ENCODE peak calls at places on chromosomes 2 and 18, in five cellular contexts. One of them, this sample, is unnamed.

GRCh38 chr2:121309801-121310200 is 24.8 kb upstream of the TFCP2L1 start:
- DNase-seq in fibroblast of lung: no peak
- DNase-seq in pancreas: no peak
- DNase-seq in activated CD4-positive, alpha-beta T cell treated with anti-CD3 and anti-CD28 coated beads, Interleukin-2, amount 50 U/mL, for 1 hour: no peak
- DNase-seq in GM12865: no peak
- DNase-seq in this sample: peak

GRCh38 chr2:43542285-43542933 is 53.4 kb downstream of the THADA start:
- DNase-seq in pancreas: no peak
- DNase-seq in activated CD4-positive, alpha-beta T cell treated with anti-CD3 and anti-CD28 coated beads, Interleukin-2, amount 50 U/mL, for 1 hour: no peak
- DNase-seq in GM12865: peak
- DNase-seq in fibroblast of lung: peak
- DNase-seq in this sample: no peak

GRCh38 chr18:76756491-76757288 is 65.7 kb upstream of the ZNF236 start:
- DNase-seq in pancreas: no peak
- DNase-seq in GM12865: no peak
- DNase-seq in fibroblast of lung: peak
- DNase-seq in activated CD4-positive, alpha-beta T cell treated with anti-CD3 and anti-CD28 coated beads, Interleukin-2, amount 50 U/mL, for 1 hour: no peak
- DNase-seq in this sample: no peak

GRCh38 chr2:240369725-240370585 is 65.5 kb upstream of the GPC1 start:
- DNase-seq in pancreas: peak
- DNase-seq in fibroblast of lung: peak
- DNase-seq in GM12865: no peak
- DNase-seq in activated CD4-positive, alpha-beta T cell treated with anti-CD3 and anti-CD28 coated beads, Interleukin-2, amount 50 U/mL, for 1 hour: no peak
- DNase-seq in this sample: no peak

GRCh38 chr18:6414723-6415362 is at the start of gene L3MBTL4:
- DNase-seq in activated CD4-positive, alpha-beta T cell treated with anti-CD3 and anti-CD28 coated beads, Interleukin-2, amount 50 U/mL, for 1 hour: no peak
- DNase-seq in fibroblast of lung: no peak
- DNase-seq in GM12865: peak
- DNase-seq in pancreas: peak
- DNase-seq in this sample: peak

GRCh38 chr2:239903803-239904202 is 121.3 kb downstream of the NDUFA10 start:
- DNase-seq in pancreas: no peak
- DNase-seq in fibroblast of lung: no peak
- DNase-seq in GM12865: no peak
- DNase-seq in activated CD4-positive, alpha-beta T cell treated with anti-CD3 and anti-CD28 coated beads, Interleukin-2, amount 50 U/mL, for 1 hour: no peak
- DNase-seq in this sample: no peak

GRCh38 chr2:27212626-27213471 is 781 bp upstream of the SLC5A6 start:
- DNase-seq in pancreas: no peak
- DNase-seq in fibroblast of lung: peak
- DNase-seq in activated CD4-positive, alpha-beta T cell treated with anti-CD3 and anti-CD28 coated beads, Interleukin-2, amount 50 U/mL, for 1 hour: peak
- DNase-seq in GM12865: peak
- DNase-seq in this sample: no peak

GRCh38 chr2:181250691-181251090 is 206.5 kb upstream of the ITGA4 start:
- DNase-seq in fibroblast of lung: peak
- DNase-seq in GM12865: no peak
- DNase-seq in pancreas: no peak
- DNase-seq in activated CD4-positive, alpha-beta T cell treated with anti-CD3 and anti-CD28 coated beads, Interleukin-2, amount 50 U/mL, for 1 hour: no peak
- DNase-seq in this sample: no peak

GRCh38 chr18:58213931-58214431 is 170.0 kb downstream of the NEDD4L start:
- DNase-seq in activated CD4-positive, alpha-beta T cell treated with anti-CD3 and anti-CD28 coated beads, Interleukin-2, amount 50 U/mL, for 1 hour: no peak
- DNase-seq in GM12865: no peak
- DNase-seq in pancreas: no peak
- DNase-seq in fibroblast of lung: no peak
- DNase-seq in this sample: no peak

GRCh38 chr18:46291149-46291548 is 187.0 kb downstream of the HAUS1 start:
- DNase-seq in activated CD4-positive, alpha-beta T cell treated with anti-CD3 and anti-CD28 coated beads, Interleukin-2, amount 50 U/mL, for 1 hour: no peak
- DNase-seq in pancreas: no peak
- DNase-seq in fibroblast of lung: no peak
- DNase-seq in GM12865: peak
- DNase-seq in this sample: peak

GRCh38 chr2:154324601-154325000 is 373.9 kb upstream of the KCNJ3 start:
- DNase-seq in fibroblast of lung: no peak
- DNase-seq in GM12865: no peak
- DNase-seq in activated CD4-positive, alpha-beta T cell treated with anti-CD3 and anti-CD28 coated beads, Interleukin-2, amount 50 U/mL, for 1 hour: no peak
- DNase-seq in pancreas: no peak
- DNase-seq in this sample: no peak

GRCh38 chr18:11741505-11742145 is 52.6 kb downstream of the GNAL start:
- DNase-seq in fibroblast of lung: peak
- DNase-seq in GM12865: peak
- DNase-seq in activated CD4-positive, alpha-beta T cell treated with anti-CD3 and anti-CD28 coated beads, Interleukin-2, amount 50 U/mL, for 1 hour: no peak
- DNase-seq in pancreas: no peak
- DNase-seq in this sample: no peak

GRCh38 chr2:72603481-72603880 is 222.4 kb downstream of the EXOC6B start:
- DNase-seq in GM12865: no peak
- DNase-seq in pancreas: no peak
- DNase-seq in fibroblast of lung: no peak
- DNase-seq in activated CD4-positive, alpha-beta T cell treated with anti-CD3 and anti-CD28 coated beads, Interleukin-2, amount 50 U/mL, for 1 hour: no peak
- DNase-seq in this sample: no peak

GRCh38 chr2:136217990-136218389 is 100.0 kb upstream of the CXCR4 start:
- DNase-seq in fibroblast of lung: no peak
- DNase-seq in GM12865: peak
- DNase-seq in activated CD4-positive, alpha-beta T cell treated with anti-CD3 and anti-CD28 coated beads, Interleukin-2, amount 50 U/mL, for 1 hour: no peak
- DNase-seq in pancreas: no peak
- DNase-seq in this sample: no peak

GRCh38 chr2:160207804-160208661 is 8.0 kb upstream of the ITGB6 start:
- DNase-seq in GM12865: peak
- DNase-seq in fibroblast of lung: peak
- DNase-seq in pancreas: peak
- DNase-seq in activated CD4-positive, alpha-beta T cell treated with anti-CD3 and anti-CD28 coated beads, Interleukin-2, amount 50 U/mL, for 1 hour: no peak
- DNase-seq in this sample: peak

GRCh38 chr2:152472524-152472923 is 137.6 kb downstream of the FMNL2 start:
- DNase-seq in pancreas: no peak
- DNase-seq in GM12865: no peak
- DNase-seq in activated CD4-positive, alpha-beta T cell treated with anti-CD3 and anti-CD28 coated beads, Interleukin-2, amount 50 U/mL, for 1 hour: no peak
- DNase-seq in fibroblast of lung: no peak
- DNase-seq in this sample: no peak

GRCh38 chr2:6806605-6807004 is 59.1 kb downstream of the CMPK2 start:
- DNase-seq in pancreas: no peak
- DNase-seq in GM12865: no peak
- DNase-seq in activated CD4-positive, alpha-beta T cell treated with anti-CD3 and anti-CD28 coated beads, Interleukin-2, amount 50 U/mL, for 1 hour: no peak
- DNase-seq in fibroblast of lung: no peak
- DNase-seq in this sample: no peak

GRCh38 chr2:44171018-44171417 is 2.3 kb downstream of the PPM1B start:
- DNase-seq in pancreas: no peak
- DNase-seq in fibroblast of lung: peak
- DNase-seq in activated CD4-positive, alpha-beta T cell treated with anti-CD3 and anti-CD28 coated beads, Interleukin-2, amount 50 U/mL, for 1 hour: no peak
- DNase-seq in GM12865: no peak
- DNase-seq in this sample: no peak

GRCh38 chr2:28359222-28360065 is 33.2 kb upstream of the FOSL2 start:
- DNase-seq in GM12865: peak
- DNase-seq in fibroblast of lung: peak
- DNase-seq in activated CD4-positive, alpha-beta T cell treated with anti-CD3 and anti-CD28 coated beads, Interleukin-2, amount 50 U/mL, for 1 hour: peak
- DNase-seq in pancreas: no peak
- DNase-seq in this sample: no peak

GRCh38 chr2:1864981-1865421 is 120.7 kb upstream of the PXDN start:
- DNase-seq in activated CD4-positive, alpha-beta T cell treated with anti-CD3 and anti-CD28 coated beads, Interleukin-2, amount 50 U/mL, for 1 hour: no peak
- DNase-seq in fibroblast of lung: no peak
- DNase-seq in GM12865: no peak
- DNase-seq in pancreas: no peak
- DNase-seq in this sample: no peak

GRCh38 chr2:158923180-158923594 is 45.3 kb upstream of the TANC1 start:
- DNase-seq in GM12865: no peak
- DNase-seq in fibroblast of lung: no peak
- DNase-seq in pancreas: no peak
- DNase-seq in activated CD4-positive, alpha-beta T cell treated with anti-CD3 and anti-CD28 coated beads, Interleukin-2, amount 50 U/mL, for 1 hour: no peak
- DNase-seq in this sample: no peak

This sample was measured in left lobe of liver.